ENCODE peak calls at places on chromosomes 5 and 9, in seven cellular contexts. Y, C, M, W, V, U and Z are unnamed samples. For H3K4me1 and H3K9me3, the result is how much of the 10 kb centered on the place peaks cover.

GRCh38 chr5:41414598-41414997 is 95.8 kb downstream of the PLCXD3 start:
- DNase-seq in W (no peak), Y (no peak), U (no peak), C (peak), V (no peak), M (peak), Z (no peak)

GRCh38 chr5:112876362-112876761 is 15.3 kb downstream of the SRP19 start:
- DNase-seq in V (no peak), C (no peak), M (no peak), W (no peak), U (no peak), Y (no peak), Z (no peak)

GRCh38 chr5:132444061-132444460 is 46.5 kb downstream of the IRF1 start:
- DNase-seq in C (no peak), W (no peak), U (no peak), M (no peak), V (no peak), Y (no peak), Z (no peak)

GRCh38 chr9:35236692-35237091 is 74.9 kb downstream of the UNC13B start:
- DNase-seq in U (no peak), Y (no peak), C (no peak), V (no peak), M (no peak), W (no peak), Z (no peak)

GRCh38 chr5:77761606-77762005 is 14.5 kb downstream of the TBCA start:
- DNase-seq in C (no peak), W (no peak), U (no peak), M (no peak), V (no peak), Y (no peak), Z (no peak)

GRCh38 chr5:149240354-149240998 is 31.2 kb upstream of the AFAP1L1 start:
- DNase-seq in V (peak), Y (peak), C (no peak), W (no peak), U (no peak), M (no peak), Z (peak)

GRCh38 chr5:119036101-119036762 is 34.7 kb upstream of the DMXL1 start:
- DNase-seq in Y (no peak), W (no peak), U (no peak), V (no peak), C (peak), M (peak), Z (no peak)

GRCh38 chr5:166320923-166321480 is 1970.4 kb upstream of the WWC1 start:
- DNase-seq in U (no peak), C (no peak), V (no peak), W (no peak), Y (no peak), M (no peak), Z (no peak)

GRCh38 chr9:87035868-87036267 is 88.6 kb upstream of the GAS1 start:
- DNase-seq in M (peak), V (no peak), U (no peak), W (no peak), Y (no peak), C (no peak), Z (no peak)

GRCh38 chr5:180090098-180090768 is 18.7 kb upstream of the RNF130 start:
- DNase-seq in Y (peak), V (peak), W (no peak), U (peak), C (peak), M (peak), Z (peak)

GRCh38 chr5:141514330-141515111 is 25.6 kb downstream of the PCDHGC5 start:
- DNase-seq in U (no peak), V (no peak), M (peak), Y (no peak), C (peak), W (peak), Z (no peak)

GRCh38 chr9:11319477-11320060 is 706.8 kb upstream of the PTPRD start:
- DNase-seq in M (peak), C (peak), W (no peak), Y (no peak), V (no peak), U (peak), Z (no peak)

GRCh38 chr9:106829666-106830408 is 33.1 kb upstream of the ZNF462 start:
- DNase-seq in W (no peak), Y (no peak), V (no peak), U (no peak), C (peak), M (no peak), Z (no peak)

GRCh38 chr9:33649463-33649862 is 125.4 kb downstream of the ANKRD18B start:
- DNase-seq in M (no peak), U (no peak), W (no peak), C (no peak), Y (no peak), V (no peak), Z (no peak)

GRCh38 chr5:51582871-51583384 is 199.7 kb downstream of the ISL1 start:
- DNase-seq in C (no peak), U (no peak), M (no peak), Y (no peak), V (no peak), W (no peak), Z (no peak)

GRCh38 chr5:68460147-68460760 is 244.7 kb downstream of the PIK3R1 start:
- DNase-seq in W (no peak), M (peak), Y (no peak), U (peak), C (peak), V (no peak), Z (peak)

GRCh38 chr9:15298362-15298761 is 8.7 kb downstream of the TTC39B start:
- DNase-seq in U (no peak), Y (no peak), W (no peak), C (no peak), V (no peak), M (no peak), Z (no peak)

GRCh38 chr9:34628656-34629491 is at the start of gene ARID3C:
- DNase-seq in U (no peak), M (peak), C (no peak), V (no peak), W (no peak), Y (no peak), Z (peak)

GRCh38 chr5:43033845-43034590 is 6.1 kb downstream of the ANXA2R start:
- DNase-seq in Y (no peak), C (peak), U (no peak), W (no peak), V (no peak), M (no peak), Z (no peak)
- H3K4me1 ChIP-seq in Y (half or more), C (under half), U (under half), W (under half), V (under half), M (under half), Z (under half)

GRCh38 chr5:39449572-39449971 is 24.8 kb upstream of the DAB2 start:
- DNase-seq in V (no peak), M (no peak), Y (no peak), U (no peak), W (no peak), C (no peak), Z (no peak)

GRCh38 chr5:39453606-39454005 is 28.8 kb upstream of the DAB2 start:
- DNase-seq in Y (no peak), M (peak), U (no peak), W (no peak), C (no peak), V (no peak), Z (no peak)

GRCh38 chr5:39455645-39456044 is 30.9 kb upstream of the DAB2 start:
- DNase-seq in U (no peak), V (no peak), Y (no peak), C (no peak), M (no peak), W (no peak), Z (no peak)

GRCh38 chr5:39451293-39451692 is 26.5 kb upstream of the DAB2 start:
- DNase-seq in V (no peak), Y (no peak), W (no peak), M (no peak), C (no peak), U (no peak), Z (no peak)

DNA sequence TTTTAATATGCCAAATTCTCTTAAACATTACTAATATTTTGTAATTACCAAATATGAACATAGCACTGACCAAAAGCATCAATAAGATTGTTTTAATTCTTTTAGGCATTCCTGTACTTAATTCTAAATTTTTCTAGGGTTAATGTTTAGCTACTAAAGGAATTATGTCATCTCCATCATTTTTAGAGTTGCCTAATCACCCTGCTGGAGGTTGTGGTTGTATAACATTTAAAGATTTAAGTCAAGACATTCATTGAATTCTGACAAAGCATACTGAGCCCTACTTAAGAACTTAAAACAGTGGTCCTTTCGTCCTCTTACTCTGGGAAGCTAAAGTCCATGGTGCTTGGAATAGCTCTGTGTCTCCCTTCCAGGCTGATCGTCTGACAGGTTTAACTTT is 28.1 kb upstream of the DAB2 start:
- DNase-seq in Y (no peak), V (no peak), M (peak), W (no peak), U (no peak), C (no peak), Z (no peak)
- H3K9me3 ChIP-seq in Y (under half), V (under half), M (under half), W (under half), U (under half), C (under half), Z (under half)

GRCh38 chr9:134917431-134918373 is at the start of gene FCN1:
- DNase-seq in C (no peak), M (no peak), V (no peak), Y (peak), W (no peak), U (no peak), Z (no peak)
- H3K4me3 ChIP-seq in C (no peak), M (no peak), V (no peak), Y (no peak), W (no peak), U (no peak), Z (no peak)

GRCh38 chr5:84059672-84060071 is 325.0 kb downstream of the EDIL3 start:
- DNase-seq in M (no peak), V (no peak), U (no peak), C (no peak), W (no peak), Y (no peak), Z (no peak)

GRCh38 chr5:84058561-84058960 is 326.1 kb downstream of the EDIL3 start:
- DNase-seq in V (no peak), W (no peak), U (no peak), Y (no peak), M (no peak), C (no peak), Z (no peak)
- H3K4me1 ChIP-seq in V (under half), W (under half), U (under half), Y (under half), M (under half), C (under half), Z (under half)

GRCh38 chr5:153938131-153938842 is 100.4 kb downstream of the FAM114A2 start:
- DNase-seq in V (no peak), M (peak), C (no peak), Y (no peak), U (no peak), W (no peak), Z (no peak)
- H3K9me3 ChIP-seq in V (under half), M (under half), C (under half), Y (half or more), U (under half), W (under half), Z (under half)

DNA sequence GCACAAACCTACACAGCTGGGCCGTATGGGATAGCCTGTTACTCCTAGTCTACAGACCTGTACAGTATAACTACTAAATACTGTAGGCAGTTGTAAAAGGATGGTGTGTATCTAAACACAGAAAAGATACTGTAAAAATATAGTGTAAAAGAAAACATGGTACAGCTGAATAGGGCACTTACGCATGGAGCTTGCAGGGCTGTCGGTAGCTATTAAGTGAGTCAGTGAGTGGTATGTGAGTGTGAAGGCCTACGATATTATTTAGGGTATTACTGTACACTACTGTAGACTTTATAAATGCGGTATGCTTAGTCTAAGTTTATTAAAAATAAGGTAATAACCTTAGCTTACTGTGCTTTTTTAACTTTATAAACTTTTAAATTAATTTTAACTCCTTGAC is 1.2 kb downstream of the ZCCHC9 start:
- DNase-seq in C (no peak), M (peak), U (no peak), W (no peak), Y (no peak), V (no peak), Z (no peak)
- H3K4me3 ChIP-seq in C (no peak), M (peak), U (peak), W (peak), Y (no peak), V (peak), Z (peak)

DNA sequence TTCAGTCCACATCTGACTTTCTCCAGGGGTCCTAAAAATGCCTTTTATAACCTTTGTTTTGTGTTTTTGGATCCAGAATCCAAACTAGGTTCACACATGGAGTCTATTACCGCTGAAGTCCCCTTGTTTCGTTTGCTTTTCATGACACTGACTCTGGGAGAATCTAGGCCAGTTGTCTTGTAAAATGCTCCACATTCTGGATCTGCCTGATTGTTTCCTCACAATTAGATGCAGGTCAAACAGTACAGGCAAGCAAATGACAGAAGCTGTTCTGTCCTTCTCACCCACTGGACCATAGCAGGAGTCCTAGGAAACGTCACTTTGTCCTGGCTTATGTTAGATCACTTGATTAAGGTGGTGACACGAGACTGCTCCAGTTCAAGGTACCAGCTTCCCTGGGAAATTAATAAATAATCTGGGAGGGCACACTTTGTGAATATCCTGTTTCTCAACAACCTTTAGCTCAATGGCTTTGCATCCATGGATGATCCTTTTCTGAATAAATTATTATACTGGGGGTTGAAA is 34.1 kb downstream of the FABP6 start:
- DNase-seq in Y (no peak), W (no peak), V (no peak), M (no peak), U (no peak), C (no peak), Z (no peak)
- H3K4me1 ChIP-seq in Y (half or more), W (under half), V (under half), M (under half), U (half or more), C (under half), Z (under half)